ENCODE peak calls at places on chromosomes 1 and 21, in five cellular contexts. M, N, I, O and Z are unnamed samples.
A peak's percentile ranks its signal among the peaks of the same experiment; 100 is the strongest.

GRCh38 chr1:29690156-29690555 is 453.8 kb downstream of the PTPRU start:
- DNase-seq in N (no peak), I (no peak), O (no peak), M (no peak), Z (no peak)

GRCh38 chr1:2789986-2790581 is 11.4 kb downstream of the TTC34 start:
- DNase-seq in M (no peak), I (no peak), O (no peak), N (no peak), Z (no peak)

GRCh38 chr1:246035060-246035531 is 472.0 kb downstream of the SMYD3 start:
- DNase-seq in N (no peak), M (no peak), O (no peak), I (no peak), Z (no peak)

GRCh38 chr1:49111931-49112330 is 335.2 kb upstream of the BEND5 start:
- DNase-seq in O (no peak), N (no peak), M (no peak), I (no peak), Z (no peak)

GRCh38 chr1:15501208-15502032 is 22.6 kb downstream of the CASP9 start:
- DNase-seq in N (peak; percentile 48), I (peak; percentile 84), M (peak; percentile 9), O (no peak), Z (peak; percentile 53)

GRCh38 chr1:25562101-25562927 is 18.9 kb downstream of the LDLRAP1 start:
- DNase-seq in M (no peak), N (no peak), I (no peak), O (peak; percentile 17), Z (peak; percentile 38)

GRCh38 chr1:18385239-18385790 is 95.4 kb upstream of the KLHDC7A start:
- DNase-seq in O (no peak), I (no peak), N (no peak), M (peak; percentile 11), Z (no peak)

GRCh38 chr1:12178511-12178910 is 11.7 kb downstream of the TNFRSF1B start:
- DNase-seq in O (no peak), M (no peak), I (no peak), N (no peak), Z (no peak)

GRCh38 chr1:24749886-24750285 is 4.6 kb downstream of the CLIC4 start:
- DNase-seq in N (no peak), O (no peak), M (no peak), I (no peak), Z (no peak)

GRCh38 chr1:211282023-211282373 is 22.8 kb downstream of the RCOR3 start:
- DNase-seq in M (no peak), N (no peak), O (no peak), I (no peak), Z (no peak)

GRCh38 chr1:2880812-2881295 is 79.4 kb upstream of the TTC34 start:
- DNase-seq in I (no peak), O (no peak), N (no peak), M (no peak), Z (no peak)

GRCh38 chr1:16716691-16717173 is 23.6 kb upstream of the RNU1-4 start:
- DNase-seq in O (no peak), N (peak; percentile 13), I (peak; percentile 6), M (no peak), Z (no peak)

GRCh38 chr1:220902916-220903315 is 23.7 kb downstream of the HLX start:
- DNase-seq in N (no peak), O (no peak), M (no peak), I (no peak), Z (no peak)

GRCh38 chr1:157198619-157199420 is 60.6 kb upstream of the ETV3 start:
- DNase-seq in I (no peak), M (no peak), N (no peak), O (no peak), Z (no peak)

GRCh38 chr1:152000989-152001630 is 7.5 kb upstream of the S100A10 start:
- DNase-seq in I (no peak), M (no peak), N (no peak), O (no peak), Z (no peak)

GRCh38 chr1:44678626-44679025 is 4.1 kb downstream of the ARMH1 start:
- DNase-seq in N (no peak), I (no peak), M (no peak), O (no peak), Z (no peak)

GRCh38 chr1:34500451-34500850 is 254.4 kb upstream of the GJB5 start:
- DNase-seq in O (no peak), M (no peak), N (no peak), I (peak; percentile 29), Z (no peak)

GRCh38 chr1:34529935-34530859 is 224.7 kb upstream of the GJB5 start:
- DNase-seq in O (no peak), I (no peak), N (no peak), M (no peak), Z (no peak)

GRCh38 chr1:205930698-205931330 is 12.4 kb downstream of the SLC26A9 start:
- DNase-seq in O (no peak), I (no peak), M (no peak), N (no peak), Z (no peak)

GRCh38 chr1:55214903-55215193 is 316 bp downstream of the USP24 start:
- DNase-seq in I (peak; percentile 65), O (no peak), M (no peak), N (peak; percentile 59), Z (no peak)

GRCh38 chr1:42179275-42179674 is 14.7 kb upstream of the GUCA2A start:
- DNase-seq in M (no peak), O (no peak), I (no peak), N (no peak), Z (no peak)

GRCh38 chr1:46110521-46110920 is 21.9 kb downstream of the PIK3R3 start:
- DNase-seq in M (no peak), O (no peak), I (no peak), N (peak; percentile 13), Z (no peak)

GRCh38 chr21:44979687-44980561 is 40.1 kb downstream of the SLX9 start:
- DNase-seq in O (no peak), N (no peak), I (no peak), M (no peak), Z (no peak)

GRCh38 chr1:76381450-76382108 is 307.0 kb downstream of the ST6GALNAC3 start:
- DNase-seq in I (no peak), M (no peak), O (no peak), N (no peak), Z (no peak)

GRCh38 chr1:22318279-22318983 is 133.2 kb upstream of the ZBTB40 start:
- DNase-seq in N (peak; percentile 25), M (peak; percentile 35), O (no peak), I (peak; percentile 39), Z (no peak)

GRCh38 chr21:42567861-42568260 is 54.2 kb downstream of the SLC37A1 start:
- DNase-seq in N (no peak), O (no peak), I (no peak), M (no peak), Z (no peak)

GRCh38 chr1:201220388-201220715 is 29.7 kb downstream of the IGFN1 start:
- DNase-seq in N (no peak), I (no peak), M (no peak), O (no peak), Z (no peak)

GRCh38 chr1:155012052-155012546 is 9.5 kb downstream of the ZBTB7B start:
- DNase-seq in M (no peak), N (no peak), O (no peak), I (peak; percentile 63), Z (no peak)

GRCh38 chr21:33019885-33020557 is 5.7 kb upstream of the OLIG2 start:
- DNase-seq in M (no peak), N (no peak), I (no peak), O (no peak), Z (no peak)

GRCh38 chr1:38482080-38482826 is 377.3 kb downstream of the RRAGC start:
- DNase-seq in N (no peak), M (no peak), I (no peak), O (no peak), Z (no peak)

GRCh38 chr1:185017338-185017737 is 28.0 kb upstream of the RNF2 start:
- DNase-seq in M (no peak), I (no peak), N (peak; percentile 89), O (no peak), Z (no peak)

GRCh38 chr1:155527672-155528071 is 34.9 kb downstream of the ASH1L start:
- DNase-seq in O (no peak), M (no peak), N (peak; percentile 41), I (no peak), Z (no peak)

GRCh38 chr1:26970810-26971209 is 10.5 kb upstream of the KDF1 start:
- DNase-seq in O (no peak), I (no peak), M (no peak), N (no peak), Z (no peak)

GRCh38 chr1:168774241-168774640 is 45.2 kb upstream of the DPT start:
- DNase-seq in I (no peak), N (no peak), M (no peak), O (no peak), Z (no peak)

GRCh38 chr1:58722967-58723366 is 23.1 kb upstream of the MYSM1 start:
- DNase-seq in N (peak; percentile 45), M (no peak), O (no peak), I (no peak), Z (no peak)

GRCh38 chr1:156705321-156705917 is at the start of gene CRABP2:
- DNase-seq in O (no peak), N (no peak), M (no peak), I (peak; percentile 68), Z (no peak)

GRCh38 chr1:209547626-209548025 is 35.9 kb upstream of the CAMK1G start:
- DNase-seq in M (peak; percentile 96), I (no peak), N (no peak), O (no peak), Z (no peak)